ENCODE peak calls at places on chromosomes 3 and 15, in four cellular contexts. U is spleen, O is B cell, H is neural crest cell. P is an unnamed sample.

GRCh38 chr15:84552896-84553295 is 47.9 kb upstream of the ZSCAN2 start:
- DNase-seq in U (no peak), O (no peak), H (no peak), P (no peak)

GRCh38 chr15:74278269-74278668 is 42.1 kb downstream of the CCDC33 start:
- DNase-seq in H (no peak), U (no peak), O (no peak), P (no peak)

GRCh38 chr15:81072551-81072950 is 61.5 kb upstream of the CFAP161 start:
- DNase-seq in U (no peak), H (no peak), O (no peak), P (no peak)

GRCh38 chr15:89179966-89180875 is 41.2 kb downstream of the RLBP1 start:
- DNase-seq in H (no peak), O (no peak), U (no peak), P (no peak)

GRCh38 chr15:28961391-28961790 is 75.6 kb downstream of the APBA2 start:
- DNase-seq in O (no peak), U (peak; percentile 43), H (no peak), P (no peak)

GRCh38 chr3:72661115-72661457 is 187.2 kb downstream of the SHQ1 start:
- DNase-seq in O (no peak), U (no peak), H (no peak), P (no peak)

GRCh38 chr3:132870596-132870995 is 148.4 kb upstream of the NPHP3 start:
- DNase-seq in U (no peak), O (no peak), H (no peak), P (no peak)

GRCh38 chr3:36373084-36373483 is 7.2 kb upstream of the STAC start:
- DNase-seq in H (no peak), O (no peak), U (no peak), P (no peak)

GRCh38 chr15:98953000-98953776 is 54.4 kb downstream of the PGPEP1L start:
- DNase-seq in U (peak; percentile 46), O (no peak), H (no peak), P (peak; percentile 42)

GRCh38 chr3:42123824-42124500 is 32.8 kb downstream of the TRAK1 start:
- DNase-seq in H (no peak), U (no peak), O (no peak), P (no peak)

GRCh38 chr3:172104471-172105072 is 65.2 kb downstream of the FNDC3B start:
- DNase-seq in H (no peak), O (no peak), U (no peak), P (no peak)

GRCh38 chr3:188842628-188843027 is 329.1 kb upstream of the TPRG1 start:
- DNase-seq in O (no peak), H (no peak), U (no peak), P (no peak)

GRCh38 chr15:40300771-40301170 is 7.0 kb downstream of the PLCB2 start:
- DNase-seq in H (no peak), O (no peak), U (no peak), P (peak; percentile 15)

GRCh38 chr15:40064231-40064894 is 25.4 kb upstream of the SRP14 start:
- DNase-seq in U (peak; percentile 70), H (no peak), O (no peak), P (peak; percentile 50)

GRCh38 chr15:41125950-41126642 is 10.0 kb upstream of the INO80 start:
- DNase-seq in U (no peak), H (no peak), O (no peak), P (no peak)

GRCh38 chr3:186821429-186822367 is 15.4 kb upstream of the RFC4 start:
- DNase-seq in U (no peak), H (no peak), O (no peak), P (no peak)

GRCh38 chr15:52118969-52119749 is 6.6 kb upstream of the BCL2L10 start:
- DNase-seq in O (no peak), H (no peak), U (no peak), P (no peak)

GRCh38 chr3:53800041-53800440 is 46.2 kb downstream of the CHDH start:
- DNase-seq in O (no peak), U (no peak), H (no peak), P (no peak)

GRCh38 chr3:39960515-39961403 is 151.3 kb downstream of the MYRIP start:
- DNase-seq in O (no peak), U (no peak), H (no peak), P (no peak)

GRCh38 chr3:104947946-104948345 is 418.8 kb upstream of the ALCAM start:
- DNase-seq in H (no peak), U (no peak), O (no peak), P (no peak)

GRCh38 chr15:58203537-58203936 is 65.4 kb downstream of the AQP9 start:
- DNase-seq in U (no peak), H (no peak), O (no peak), P (no peak)

GRCh38 chr15:85479071-85479647 is 98.8 kb downstream of the AKAP13 start:
- DNase-seq in O (no peak), H (no peak), U (no peak), P (no peak)

GRCh38 chr15:60734846-60735245 is 255.9 kb upstream of the ICE2 start:
- DNase-seq in U (no peak), H (no peak), O (no peak), P (no peak)

GRCh38 chr3:9349321-9350117 is 13.3 kb upstream of the THUMPD3 start:
- DNase-seq in U (no peak), O (no peak), H (no peak), P (no peak)

GRCh38 chr3:55333923-55334322 is 153.2 kb downstream of the WNT5A start:
- DNase-seq in U (no peak), O (no peak), H (no peak), P (no peak)

GRCh38 chr3:37558580-37558979 is 303.1 kb upstream of the CTDSPL start:
- DNase-seq in O (no peak), H (no peak), U (no peak), P (no peak)

GRCh38 chr15:89112341-89112971 is 24.2 kb downstream of the ABHD2 start:
- DNase-seq in H (no peak), U (no peak), O (no peak), P (no peak)

GRCh38 chr3:59879033-59879655 is 829.3 kb upstream of the CFAP20DC start:
- DNase-seq in H (no peak), U (no peak), O (no peak), P (no peak)

GRCh38 chr3:123202451-123202850 is 708 bp downstream of the SEC22A start:
- DNase-seq in U (no peak), H (no peak), O (no peak), P (no peak)

GRCh38 chr3:108006077-108006675 is 84.7 kb downstream of the CD47 start:
- DNase-seq in H (no peak), U (no peak), O (no peak), P (no peak)

GRCh38 chr3:149599236-149599635 is 58.6 kb downstream of the WWTR1 start:
- DNase-seq in H (no peak), O (no peak), U (no peak), P (no peak)

GRCh38 chr15:63049747-63050439 is 7.3 kb downstream of the TPM1 start:
- DNase-seq in O (no peak), H (no peak), U (no peak), P (no peak)

GRCh38 chr15:63048115-63048985 is 5.8 kb downstream of the TPM1 start:
- DNase-seq in U (peak; percentile 97), H (peak; percentile 92), O (peak; percentile 96), P (peak; percentile 98)

GRCh38 chr15:63050737-63051700 is 8.5 kb downstream of the TPM1 start:
- DNase-seq in O (no peak), U (no peak), H (no peak), P (no peak)

GRCh38 chr15:63047792-63048114 is 5.2 kb downstream of the TPM1 start:
- DNase-seq in U (no peak), O (no peak), H (no peak), P (no peak)

DNA sequence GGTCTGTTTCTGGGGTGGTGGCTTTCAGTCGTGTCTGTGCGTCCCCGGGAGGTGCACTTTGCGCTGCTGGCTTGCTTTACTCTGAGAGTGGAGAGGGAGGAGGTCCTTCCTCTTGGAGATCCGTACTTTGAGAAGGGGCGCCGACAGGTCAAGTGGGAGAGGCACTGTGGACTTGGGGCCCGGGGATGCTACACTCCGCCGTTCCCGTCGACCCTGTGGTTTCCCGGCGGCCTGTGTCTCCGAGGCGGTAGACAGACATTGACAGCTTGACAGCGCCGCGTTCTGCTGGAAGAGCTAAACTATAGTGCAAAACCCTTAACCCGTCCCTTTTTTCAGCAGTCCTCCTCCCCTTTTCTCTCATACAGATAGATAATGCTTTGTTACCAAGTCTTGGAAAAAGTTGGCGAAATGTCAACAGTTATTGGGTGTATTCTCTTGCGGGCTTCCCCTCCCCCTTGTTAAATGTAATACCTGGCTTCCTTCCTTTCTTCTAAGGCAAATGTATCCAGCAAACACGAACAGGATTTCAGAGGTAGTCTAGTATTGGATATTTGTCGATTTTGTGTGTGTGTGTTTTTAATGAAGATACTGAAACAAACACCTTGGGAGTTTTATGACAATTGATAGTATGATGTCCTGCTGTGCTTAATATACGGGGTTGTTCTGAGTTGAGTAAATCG is 6.6 kb downstream of the TPM1 start:
- DNase-seq in O (no peak), U (peak; percentile 85), H (peak; percentile 21), P (no peak)
- TF ChIP-seq CTCF in O (no peak), U (no peak), H (no peak), P (no peak)

DNA sequence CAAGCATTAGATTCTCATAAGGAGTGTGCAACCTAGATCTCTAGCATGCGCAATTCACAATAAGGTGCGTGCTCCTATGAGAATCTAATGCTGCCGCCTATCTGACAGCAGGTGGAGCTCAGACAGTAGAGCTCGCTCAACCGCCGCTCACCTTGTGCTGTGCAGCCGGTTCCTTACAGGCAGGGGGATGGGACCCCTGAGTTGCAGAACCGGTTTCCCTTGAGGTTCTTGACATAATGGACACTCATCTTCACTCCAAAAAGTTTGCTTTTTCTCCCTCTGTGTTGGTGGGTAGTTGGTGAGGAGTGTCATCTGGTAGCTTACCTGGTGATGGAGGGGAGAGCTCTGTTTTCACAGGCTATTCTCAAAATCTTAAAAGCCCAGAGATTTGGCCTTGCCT is 324.0 kb upstream of the TBL1XR1 start:
- DNase-seq in O (no peak), H (no peak), U (no peak), P (no peak)
- TF ChIP-seq CTCF in O (no peak), H (no peak), U (no peak), P (no peak)

GRCh38 chr3:119490153-119490552 is 8.2 kb upstream of the TIMMDC1 start:
- DNase-seq in U (no peak), O (no peak), H (no peak), P (no peak)
- TF ChIP-seq CTCF in U (no peak), O (no peak), H (peak; percentile 25), P (peak; percentile 10)

GRCh38 chr3:52289747-52290595 is 2.3 kb downstream of the GLYCTK start:
- DNase-seq in U (peak; percentile 76), H (no peak), O (no peak), P (peak; percentile 66)

GRCh38 chr3:52290596-52291507 is 3.2 kb downstream of the GLYCTK start:
- DNase-seq in H (no peak), U (peak; percentile 75), O (no peak), P (peak; percentile 87)

GRCh38 chr3:52292247-52293065 is 4.8 kb downstream of the GLYCTK start:
- DNase-seq in H (no peak), O (peak; percentile 6), U (peak; percentile 74), P (peak; percentile 70)

GRCh38 chr3:52293491-52294319 is 6.1 kb downstream of the GLYCTK start:
- DNase-seq in U (peak; percentile 51), O (no peak), H (no peak), P (peak; percentile 76)

GRCh38 chr3:52291508-52292181 is 4.0 kb downstream of the GLYCTK start:
- DNase-seq in H (peak; percentile 58), O (peak; percentile 73), U (peak; percentile 79), P (peak; percentile 68)
- TF ChIP-seq CTCF in H (peak; percentile 73), O (peak; percentile 69), U (peak; percentile 54), P (peak; percentile 78)

P was measured in chondrocyte.